ENCODE peak calls at places on chromosomes 5 and 9, in four cellular contexts. P is GM10248, R is MM.1S, L is pancreas. X is an unnamed sample.

GRCh38 chr5:149638546-149639241 is 57.4 kb downstream of the ARHGEF37 start:
- DNase-seq in P (no peak), R (no peak), L (no peak), X (no peak)

GRCh38 chr9:117545846-117546245 is 131.0 kb upstream of the ASTN2 start:
- DNase-seq in P (no peak), R (no peak), L (no peak), X (peak; percentile 24)

GRCh38 chr9:91900057-91900816 is 49.8 kb downstream of the ROR2 start:
- DNase-seq in P (no peak), R (no peak), L (peak; percentile 52), X (no peak)

GRCh38 chr9:124520206-124520596 is 13.0 kb upstream of the NR5A1 start:
- DNase-seq in P (no peak), R (no peak), L (no peak), X (no peak)

GRCh38 chr9:114366334-114367128 is 21.3 kb downstream of the AKNA start:
- DNase-seq in P (peak; percentile 48), R (peak; percentile 75), L (no peak), X (peak; percentile 70)

GRCh38 chr9:133952598-133953550 is 39.2 kb downstream of the VAV2 start:
- DNase-seq in P (no peak), R (no peak), L (peak; percentile 64), X (no peak)

GRCh38 chr5:150148408-150148927 is 7.2 kb downstream of the PDGFRB start:
- DNase-seq in P (no peak), R (no peak), L (no peak), X (peak; percentile 47)

GRCh38 chr9:125126019-125126746 is 17.1 kb downstream of the SCAI start:
- DNase-seq in P (peak; percentile 68), R (peak; percentile 82), L (no peak), X (peak; percentile 87)

GRCh38 chr5:124801551-124801950 is 55.1 kb upstream of the ZNF608 start:
- DNase-seq in P (no peak), R (no peak), L (no peak), X (no peak)

GRCh38 chr5:111043712-111044506 is 27.6 kb upstream of the TSLP start:
- DNase-seq in P (no peak), R (no peak), L (no peak), X (peak; percentile 27)

GRCh38 chr9:36092509-36093215 is 43.9 kb upstream of the GLIPR2 start:
- DNase-seq in P (peak; percentile 62), R (peak; percentile 96), L (no peak), X (no peak)

GRCh38 chr5:139985733-139986132 is 57.4 kb downstream of the NRG2 start:
- DNase-seq in P (no peak), R (no peak), L (no peak), X (peak; percentile 94)

GRCh38 chr9:101388507-101388993 is 3.7 kb upstream of the BAAT start:
- DNase-seq in P (no peak), R (no peak), L (no peak), X (no peak)
- TF ChIP-seq CTCF in P (peak; percentile 22), R (peak; percentile 30), L (no peak), X (peak; percentile 22)

DNA sequence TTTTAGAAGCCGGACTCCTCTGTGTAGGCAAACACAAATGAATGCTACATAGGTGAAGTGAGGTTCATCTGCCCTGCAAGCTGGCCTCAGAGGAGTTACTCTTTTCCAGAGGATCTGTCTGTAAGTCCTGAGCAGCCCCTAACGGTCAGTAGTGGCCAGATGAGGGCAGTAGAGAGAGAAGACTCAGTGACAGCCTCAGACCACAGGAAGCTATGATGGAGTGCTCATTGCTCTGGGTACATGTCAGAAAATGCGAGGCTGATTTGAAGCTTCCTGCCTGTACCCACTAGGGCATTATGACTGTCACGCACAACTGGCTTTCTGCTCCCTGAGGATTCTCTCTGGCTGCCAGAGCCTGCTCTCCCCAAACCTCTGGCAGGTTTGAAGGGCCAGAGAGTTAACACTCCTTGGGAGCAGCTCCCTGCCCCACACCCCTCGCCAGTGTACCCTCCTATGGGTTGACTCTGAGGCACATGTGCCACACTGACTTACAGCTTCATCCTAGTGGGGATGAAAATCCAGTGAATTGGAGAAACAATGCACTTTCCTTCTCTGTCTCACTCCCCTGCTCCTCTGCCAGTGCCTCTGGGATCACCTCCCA is 141.5 kb downstream of the GABRG2 start:
- DNase-seq in P (peak; percentile 28), R (peak; percentile 65), L (no peak), X (peak; percentile 83)
- TF ChIP-seq CTCF in P (peak; percentile 55), R (peak; percentile 56), L (peak; percentile 29), X (peak; percentile 71)

DNA sequence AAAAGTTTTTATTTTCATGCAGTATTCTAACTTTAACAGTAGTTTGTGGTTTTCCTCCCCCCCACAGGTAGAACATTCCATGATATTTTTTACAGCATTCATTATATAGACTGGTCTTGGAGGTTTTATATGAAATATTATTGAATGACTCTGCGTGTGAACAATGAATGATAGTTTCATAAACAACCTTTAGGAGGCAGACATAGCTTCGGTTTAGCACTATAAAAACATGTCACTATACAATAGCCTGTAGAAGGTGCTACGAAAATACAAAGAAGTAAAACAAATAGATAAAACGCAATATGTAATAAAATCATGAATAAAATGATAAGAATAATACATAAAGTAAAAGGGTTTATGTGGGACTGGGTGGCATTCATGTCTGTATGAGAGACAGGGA is 8.5 kb downstream of the KLF4 start:
- DNase-seq in P (no peak), R (peak; percentile 32), L (no peak), X (peak; percentile 32)
- TF ChIP-seq CTCF in P (no peak), R (peak; percentile 19), L (no peak), X (peak; percentile 22)

GRCh38 chr5:116361171-116361967 is 213.3 kb downstream of the SEMA6A start:
- DNase-seq in P (no peak), R (no peak), L (peak; percentile 75), X (no peak)
- TF ChIP-seq CTCF in P (no peak), R (no peak), L (no peak), X (no peak)

GRCh38 chr5:8845316-8845715 is 700.6 kb downstream of the SEMA5A start:
- DNase-seq in P (no peak), R (no peak), L (no peak), X (no peak)

GRCh38 chr5:8857051-8857450 is 688.8 kb downstream of the SEMA5A start:
- DNase-seq in P (no peak), R (no peak), L (no peak), X (no peak)

GRCh38 chr5:8848362-8848761 is 697.5 kb downstream of the SEMA5A start:
- DNase-seq in P (no peak), R (no peak), L (no peak), X (no peak)

GRCh38 chr5:8848997-8849585 is 696.8 kb downstream of the SEMA5A start:
- DNase-seq in P (no peak), R (no peak), L (no peak), X (peak; percentile 73)

DNA sequence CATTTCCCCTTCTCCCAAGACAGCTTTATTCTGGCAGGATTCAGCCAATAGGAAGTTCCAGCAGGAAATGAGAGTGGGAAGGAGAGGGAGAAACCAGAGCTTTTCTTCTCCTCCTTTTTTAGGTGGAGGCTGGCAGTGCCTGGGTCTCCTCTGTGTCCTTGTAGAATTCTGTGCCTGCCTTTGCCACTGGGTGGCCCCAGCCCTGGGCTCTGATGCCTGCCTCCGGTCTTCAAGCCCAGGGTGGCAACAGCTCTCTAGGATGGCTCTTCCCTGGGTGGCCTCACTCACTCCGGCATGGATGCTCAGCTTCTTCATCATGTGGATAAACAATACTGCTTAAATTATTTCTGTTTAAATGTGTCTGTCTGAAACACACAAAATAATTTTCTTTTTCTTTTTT is 694.8 kb downstream of the SEMA5A start:
- DNase-seq in P (no peak), R (no peak), L (no peak), X (no peak)
- TF ChIP-seq CTCF in P (no peak), R (no peak), L (no peak), X (no peak)